ENCODE peak calls at places on chromosome 19, in four cellular contexts. A is suprapubic skin, M is GM12878, H is HepG2. Z is an unnamed sample.

GRCh38 chr19:38388310-38389100 is at the start of gene SPRED3:
- DNase-seq in A (no peak), M (no peak), H (no peak), Z (no peak)

GRCh38 chr19:14467816-14468215 is 7.3 kb downstream of the PTGER1 start:
- DNase-seq in A (no peak), M (no peak), H (no peak), Z (no peak)

GRCh38 chr19:46020819-46021125 is 2.1 kb downstream of the PGLYRP1 start:
- DNase-seq in A (peak), M (no peak), H (no peak), Z (no peak)

GRCh38 chr19:11041966-11042627 is 47.2 kb upstream of the LDLR start:
- DNase-seq in A (no peak), M (no peak), H (no peak), Z (no peak)

GRCh38 chr19:3265432-3265831 is 41.0 kb downstream of the CELF5 start:
- DNase-seq in A (no peak), M (no peak), H (no peak), Z (no peak)

GRCh38 chr19:37973666-37974065 is 66.7 kb downstream of the SIPA1L3 start:
- DNase-seq in A (no peak), M (no peak), H (no peak), Z (no peak)

GRCh38 chr19:1073063-1073955 is 6.3 kb downstream of the ARHGAP45 start:
- DNase-seq in A (no peak), M (no peak), H (no peak), Z (no peak)

GRCh38 chr19:42850981-42851717 is 28.4 kb downstream of the PSG1 start:
- DNase-seq in A (no peak), M (no peak), H (peak), Z (peak)

GRCh38 chr19:52778811-52779210 is 7.8 kb downstream of the ZNF600 start:
- DNase-seq in A (no peak), M (peak), H (no peak), Z (no peak)

GRCh38 chr19:30781519-30781918 is 409.3 kb downstream of the ZNF536 start:
- DNase-seq in A (peak), M (no peak), H (no peak), Z (no peak)

GRCh38 chr19:39363909-39364457 is 21.8 kb downstream of the SAMD4B start:
- DNase-seq in A (no peak), M (no peak), H (no peak), Z (no peak)

GRCh38 chr19:16303755-16304154 is 20.9 kb upstream of the KLF2 start:
- DNase-seq in A (no peak), M (no peak), H (no peak), Z (no peak)

GRCh38 chr19:16306728-16307402 is 17.8 kb upstream of the KLF2 start:
- DNase-seq in A (no peak), M (no peak), H (no peak), Z (no peak)

GRCh38 chr19:16301999-16302694 is 22.5 kb upstream of the KLF2 start:
- DNase-seq in A (no peak), M (no peak), H (no peak), Z (no peak)

GRCh38 chr19:16309653-16310052 is 15.0 kb upstream of the KLF2 start:
- DNase-seq in A (no peak), M (no peak), H (no peak), Z (no peak)

DNA sequence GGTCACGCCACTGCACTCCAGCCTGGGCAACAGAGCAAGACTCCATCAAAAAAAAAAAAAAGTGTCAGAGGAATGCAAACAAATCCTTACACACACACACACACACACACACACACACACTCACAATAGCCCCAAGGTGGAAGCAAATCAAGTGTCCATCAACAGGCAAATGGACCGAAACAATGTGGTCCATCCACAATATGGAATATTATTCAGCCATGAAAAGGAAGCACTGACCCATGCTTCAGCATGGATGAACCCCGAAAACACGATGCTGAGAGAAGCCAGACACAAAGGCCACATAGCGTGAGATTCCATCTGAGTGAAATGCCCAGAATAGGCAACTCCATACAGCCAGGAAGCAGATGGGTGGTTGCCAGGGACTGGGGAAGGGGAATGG is 16.5 kb upstream of the KLF2 start:
- DNase-seq in A (no peak), M (no peak), H (no peak), Z (no peak)
- TF ChIP-seq CTCF in A (no peak), M (no peak), H (no peak), Z (no peak)

GRCh38 chr19:35380450-35381124 is 9.7 kb downstream of the GPR42 start:
- DNase-seq in A (peak), M (no peak), H (peak), Z (no peak)
- TF ChIP-seq EP300 in A (no peak), M (no peak), H (peak), Z (no peak)

DNA sequence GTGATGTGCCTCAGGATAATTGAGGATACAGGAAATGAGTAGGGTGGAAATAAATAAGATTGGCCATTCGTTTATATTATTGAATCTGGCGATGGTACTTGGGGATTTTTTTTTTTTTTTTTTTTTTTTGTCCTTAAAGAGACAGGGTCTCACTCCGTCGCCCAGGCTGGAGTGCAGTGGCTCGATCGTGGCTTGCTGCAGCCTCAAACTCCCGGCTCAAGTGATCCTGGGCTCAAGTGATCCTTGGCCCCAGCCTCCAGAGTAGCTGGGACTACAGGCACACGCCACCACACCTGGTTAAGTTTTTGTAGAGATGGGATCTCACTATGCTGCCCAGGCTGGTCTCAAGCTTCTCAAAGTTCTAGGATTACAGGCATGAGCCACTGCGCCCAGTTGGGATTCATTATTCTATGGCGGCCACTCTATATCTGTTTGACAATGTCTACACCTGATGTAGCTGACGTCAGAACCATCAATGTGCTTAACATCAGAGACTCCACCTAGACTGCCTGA is 2.7 kb upstream of the MAMSTR start:
- DNase-seq in A (no peak), M (no peak), H (no peak), Z (no peak)
- TF ChIP-seq POLR2A in A (no peak), M (no peak), H (no peak), Z (no peak)

GRCh38 chr19:6772028-6772865 is at the start of gene VAV1:
- DNase-seq in A (peak), M (peak), H (no peak), Z (peak)
- TF ChIP-seq CTCF in A (no peak), M (peak), H (no peak), Z (no peak)

GRCh38 chr19:44954649-44955499 is at the start of gene CLPTM1:
- DNase-seq in A (peak), M (peak), H (peak), Z (peak)
- TF ChIP-seq EP300 in A (peak), M (no peak), H (peak), Z (no peak)

Z was measured in transverse colon.